ENCODE peak calls at places on chromosomes 3 and 15, in four cellular contexts. I is HepG2, O is A549, V is K562. F is an unnamed sample.

GRCh38 chr3:110881069-110881468 is 190.5 kb upstream of the NECTIN3 start:
- DNase-seq in V (no peak), I (peak), O (no peak), F (peak)

GRCh38 chr3:1082024-1082633 is 10.7 kb upstream of the CNTN6 start:
- DNase-seq in V (peak), O (no peak), I (peak), F (no peak)

GRCh38 chr15:88331291-88331690 is 74.8 kb upstream of the NTRK3 start:
- DNase-seq in V (peak), O (peak), I (peak), F (peak)

GRCh38 chr3:107992976-107993684 is 97.7 kb downstream of the CD47 start:
- DNase-seq in O (no peak), V (no peak), I (no peak), F (no peak)

GRCh38 chr3:105368575-105369500 is 2.1 kb downstream of the ALCAM start:
- DNase-seq in O (peak), I (peak), V (no peak), F (peak)

GRCh38 chr3:71163216-71163918 is 420.2 kb downstream of the FOXP1 start:
- DNase-seq in O (no peak), I (no peak), V (no peak), F (no peak)

GRCh38 chr15:67564590-67565345 is 22.3 kb downstream of the MAP2K5 start:
- DNase-seq in O (no peak), V (no peak), I (no peak), F (no peak)

GRCh38 chr3:81161851-81162250 is 599.6 kb downstream of the GBE1 start:
- DNase-seq in V (no peak), I (no peak), O (no peak), F (no peak)

GRCh38 chr3:107062787-107063186 is 314.5 kb upstream of the CCDC54 start:
- DNase-seq in O (no peak), I (no peak), V (no peak), F (no peak)

GRCh38 chr3:3088066-3088465 is 22.1 kb downstream of the IL5RA start:
- DNase-seq in V (no peak), O (no peak), I (no peak), F (no peak)

GRCh38 chr3:25548836-25549235 is 115.9 kb downstream of the TOP2B start:
- DNase-seq in V (no peak), O (no peak), I (no peak), F (no peak)

GRCh38 chr3:156143136-156143535 is 22.8 kb downstream of the KCNAB1 start:
- DNase-seq in V (no peak), I (no peak), O (no peak), F (no peak)

GRCh38 chr3:44427683-44428082 is 49.8 kb downstream of the ZNF445 start:
- DNase-seq in V (peak), O (no peak), I (peak), F (no peak)

GRCh38 chr3:38746641-38747040 is 69.4 kb downstream of the SCN10A start:
- DNase-seq in I (no peak), V (no peak), O (no peak), F (no peak)

GRCh38 chr15:100596792-100597191 is 5.2 kb downstream of the LINS1 start:
- DNase-seq in V (peak), O (no peak), I (no peak), F (no peak)

GRCh38 chr15:51093865-51094605 is 671 bp downstream of the TNFAIP8L3 start:
- DNase-seq in O (peak), V (no peak), I (peak), F (peak)

GRCh38 chr15:31402511-31403056 is 75.9 kb downstream of the KLF13 start:
- DNase-seq in O (no peak), V (no peak), I (no peak), F (no peak)

GRCh38 chr3:28651159-28651558 is 302.5 kb upstream of the AZI2 start:
- DNase-seq in V (no peak), O (no peak), I (no peak), F (no peak)

GRCh38 chr3:60636846-60637245 is 614.4 kb downstream of the FHIT start:
- DNase-seq in O (no peak), V (no peak), I (no peak), F (no peak)

GRCh38 chr15:76310470-76311070 is 699 bp downstream of the ETFA start:
- DNase-seq in I (no peak), V (no peak), O (peak), F (no peak)

GRCh38 chr3:172140499-172141391 is 101.4 kb downstream of the FNDC3B start:
- DNase-seq in V (no peak), O (peak), I (peak), F (no peak)

GRCh38 chr15:28929200-28929599 is 43.4 kb downstream of the APBA2 start:
- DNase-seq in I (no peak), O (no peak), V (no peak), F (no peak)

GRCh38 chr3:197306374-197307086 is 8.1 kb upstream of the DLG1 start:
- DNase-seq in I (peak), V (no peak), O (no peak), F (no peak)
- TF ChIP-seq HMGXB4 in I (no peak), V (no peak), O (no peak), F (no peak)

GRCh38 chr3:14403636-14404395 is 1.4 kb downstream of the SLC6A6 start:
- DNase-seq in V (no peak), I (peak), O (no peak), F (no peak)
- TF ChIP-seq HMGXB4 in V (no peak), I (no peak), O (no peak), F (no peak)

GRCh38 chr3:54132685-54133084 is 10.3 kb downstream of the CACNA2D3 start:
- DNase-seq in I (no peak), O (no peak), V (no peak), F (no peak)
- TF ChIP-seq HMGXB4 in I (no peak), O (no peak), V (no peak), F (no peak)

GRCh38 chr3:66415867-66416428 is 84.9 kb downstream of the LRIG1 start:
- DNase-seq in V (no peak), I (no peak), O (no peak), F (no peak)
- TF ChIP-seq HMGXB4 in V (no peak), I (no peak), O (no peak), F (no peak)

DNA sequence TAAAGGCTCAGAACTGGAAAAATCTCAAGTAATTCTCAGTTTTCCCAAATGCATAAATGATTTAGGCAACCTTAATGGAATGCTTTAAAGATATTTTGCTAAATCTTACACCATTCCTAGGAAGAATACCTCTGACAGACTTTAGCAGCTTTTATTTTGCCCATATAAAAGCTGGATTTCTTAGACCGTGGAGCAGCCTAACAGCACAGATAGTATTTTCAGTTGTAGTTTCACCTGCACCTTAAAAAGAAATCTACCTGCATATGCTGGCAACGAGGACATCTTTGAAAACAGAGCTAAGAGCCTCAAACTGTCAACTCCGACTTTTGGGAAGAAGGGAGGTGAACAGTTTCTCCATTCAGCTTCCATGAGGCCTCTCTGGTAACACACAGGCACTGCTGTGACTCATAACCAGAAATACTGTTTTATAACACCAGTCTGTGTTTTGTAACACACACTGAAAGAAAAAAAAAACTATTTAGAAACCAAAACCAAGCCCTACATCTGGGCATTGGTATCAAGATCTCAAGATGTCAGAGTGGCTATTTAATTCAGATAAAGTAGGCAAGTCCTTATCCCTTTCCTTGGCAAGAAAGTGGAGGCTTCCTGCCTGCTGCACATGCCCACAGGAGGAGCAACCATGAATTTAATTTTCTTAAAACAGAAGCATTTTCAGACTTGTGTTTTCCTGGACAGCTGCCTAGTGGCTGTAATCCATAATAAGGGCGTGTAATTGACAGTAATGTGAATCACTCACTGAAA is 181.5 kb upstream of the ICE2 start:
- DNase-seq in O (no peak), I (no peak), V (no peak), F (no peak)
- TF ChIP-seq HMGXB4 in O (no peak), I (no peak), V (no peak), F (no peak)

DNA sequence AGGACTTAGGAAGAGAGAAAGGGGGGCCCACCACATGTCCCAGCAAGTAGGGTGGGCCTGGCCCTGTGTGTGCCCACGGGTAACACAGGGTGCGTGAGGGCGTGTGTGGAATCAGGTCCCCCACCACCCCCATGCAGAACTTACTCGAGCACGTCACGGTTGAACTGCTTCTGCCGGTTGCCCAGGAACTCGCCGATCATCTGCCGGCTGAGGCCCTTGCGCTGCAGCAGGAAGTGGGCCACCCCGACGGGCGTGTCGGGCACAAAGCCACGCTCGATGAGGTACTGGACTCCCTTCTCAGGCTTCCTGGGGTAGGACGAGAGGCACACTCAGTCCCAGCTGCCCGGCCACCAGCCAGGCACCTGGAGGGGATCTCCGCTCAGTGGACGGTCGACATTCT is 83.1 kb upstream of the RPL32 start:
- DNase-seq in I (no peak), V (no peak), O (no peak), F (no peak)
- TF ChIP-seq HMGXB4 in I (no peak), V (no peak), O (no peak), F (no peak)

GRCh38 chr3:173913985-173914421 is 516.5 kb downstream of the NLGN1 start:
- DNase-seq in V (no peak), O (no peak), I (no peak), F (no peak)

GRCh38 chr3:173916799-173917198 is 519.3 kb downstream of the NLGN1 start:
- DNase-seq in O (no peak), I (no peak), V (no peak), F (no peak)

GRCh38 chr3:173912126-173912525 is 514.6 kb downstream of the NLGN1 start:
- DNase-seq in I (no peak), V (no peak), O (no peak), F (no peak)

GRCh38 chr3:173911446-173911845 is 513.9 kb downstream of the NLGN1 start:
- DNase-seq in O (no peak), V (no peak), I (no peak), F (no peak)

DNA sequence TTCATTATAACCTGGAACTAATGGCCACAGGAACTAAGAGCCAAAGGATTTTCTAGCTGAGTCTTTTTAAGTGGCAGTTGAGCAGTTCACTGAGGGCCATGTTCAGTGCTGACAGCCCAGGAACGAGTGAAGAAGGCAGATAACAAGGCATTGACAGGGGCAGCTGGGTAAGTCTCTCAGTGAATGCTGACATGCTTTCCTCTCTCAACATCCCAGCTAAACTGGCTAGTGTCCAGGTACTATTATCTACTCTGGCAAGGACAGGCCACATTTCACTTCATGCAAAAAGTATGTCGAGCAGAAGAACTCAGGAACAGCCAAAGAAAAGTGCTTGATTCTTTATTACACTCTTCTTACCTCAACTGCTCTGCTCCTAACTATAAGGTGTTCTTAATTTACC is 515.9 kb downstream of the NLGN1 start:
- DNase-seq in V (no peak), I (no peak), O (no peak), F (no peak)
- TF ChIP-seq HMGXB4 in V (no peak), I (no peak), O (no peak), F (no peak)

F was measured in WTC11.